ENCODE peak calls at places on chromosomes 1 and 21, in seven cellular contexts. P, N, Z, R, G, E and F are unnamed samples.

GRCh38 chr1:50603274-50604271 is 180.3 kb upstream of the DMRTA2 start:
- DNase-seq in P (no peak), N (peak; percentile 52), Z (no peak), R (no peak), G (no peak), E (peak; percentile 21), F (no peak)

GRCh38 chr1:28642056-28642846 is 616 bp downstream of the TAF12 start:
- DNase-seq in P (no peak), N (no peak), Z (peak; percentile 28), R (no peak), G (no peak), E (no peak), F (no peak)

GRCh38 chr1:173527151-173527826 is 50.2 kb downstream of the PRDX6 start:
- DNase-seq in P (no peak), N (no peak), Z (no peak), R (no peak), G (no peak), E (no peak), F (no peak)

GRCh38 chr1:104706631-104707147 is 957.0 kb downstream of the AMY1C start:
- DNase-seq in P (no peak), N (peak; percentile 33), Z (no peak), R (no peak), G (no peak), E (no peak), F (no peak)

GRCh38 chr1:226111865-226112395 is 49.4 kb downstream of the H3-3A start:
- DNase-seq in P (no peak), N (no peak), Z (no peak), R (no peak), G (no peak), E (no peak), F (no peak)

GRCh38 chr1:78370779-78371482 is 119.8 kb upstream of the PTGFR start:
- DNase-seq in P (no peak), N (no peak), Z (no peak), R (no peak), G (no peak), E (peak; percentile 64), F (no peak)

GRCh38 chr1:25477448-25478034 is 46.8 kb downstream of the MACO1 start:
- DNase-seq in P (no peak), N (no peak), Z (no peak), R (no peak), G (no peak), E (no peak), F (no peak)

GRCh38 chr1:166165661-166166399 is 971 bp downstream of the FAM78B start:
- DNase-seq in P (peak; percentile 24), N (no peak), Z (no peak), R (peak; percentile 58), G (no peak), E (no peak), F (no peak)

GRCh38 chr1:114116086-114116485 is 37.6 kb downstream of the SYT6 start:
- DNase-seq in P (no peak), N (no peak), Z (no peak), R (no peak), G (no peak), E (no peak), F (no peak)

GRCh38 chr1:67941155-67941554 is 107.9 kb upstream of the GNG12 start:
- DNase-seq in P (no peak), N (no peak), Z (no peak), R (no peak), G (no peak), E (no peak), F (no peak)

GRCh38 chr1:37858931-37859506 is 373 bp downstream of the MTF1 start:
- DNase-seq in P (no peak), N (peak; percentile 44), Z (no peak), R (no peak), G (no peak), E (no peak), F (no peak)

GRCh38 chr1:76640092-76640491 is 227.2 kb upstream of the ST6GALNAC5 start:
- DNase-seq in P (no peak), N (peak; percentile 3), Z (no peak), R (no peak), G (no peak), E (no peak), F (no peak)

GRCh38 chr21:42120056-42120903 is 49.2 kb downstream of the UMODL1 start:
- DNase-seq in P (no peak), N (peak; percentile 47), Z (no peak), R (no peak), G (no peak), E (no peak), F (no peak)

GRCh38 chr21:45409466-45410150 is 4.6 kb downstream of the COL18A1 start:
- DNase-seq in P (no peak), N (no peak), Z (peak; percentile 39), R (no peak), G (no peak), E (no peak), F (no peak)

GRCh38 chr1:201593200-201593828 is 54.4 kb downstream of the NAV1 start:
- DNase-seq in P (no peak), N (peak; percentile 67), Z (no peak), R (no peak), G (no peak), E (peak; percentile 99), F (no peak)

GRCh38 chr1:42723511-42723910 is 16.5 kb downstream of the CLDN19 start:
- DNase-seq in P (no peak), N (no peak), Z (no peak), R (no peak), G (no peak), E (no peak), F (no peak)

GRCh38 chr1:232084584-232085223 is 458.1 kb downstream of the DISC1 start:
- DNase-seq in P (no peak), N (peak; percentile 15), Z (no peak), R (no peak), G (no peak), E (no peak), F (no peak)

GRCh38 chr1:6998267-6998666 is 213.0 kb downstream of the CAMTA1 start:
- DNase-seq in P (no peak), N (no peak), Z (no peak), R (peak; percentile 29), G (no peak), E (no peak), F (no peak)

GRCh38 chr1:53652441-53653199 is 86.3 kb downstream of the GLIS1 start:
- DNase-seq in P (no peak), N (no peak), Z (no peak), R (no peak), G (no peak), E (no peak), F (no peak)

GRCh38 chr1:30751830-30752650 is 5.5 kb downstream of the LAPTM5 start:
- DNase-seq in P (no peak), N (no peak), Z (no peak), R (no peak), G (no peak), E (no peak), F (no peak)

GRCh38 chr1:1550591-1551432 is 10.4 kb upstream of the TMEM240 start:
- DNase-seq in P (no peak), N (no peak), Z (no peak), R (peak; percentile 62), G (no peak), E (no peak), F (no peak)

GRCh38 chr1:81459043-81459442 is 341.7 kb upstream of the ADGRL2 start:
- DNase-seq in P (no peak), N (no peak), Z (no peak), R (no peak), G (no peak), E (no peak), F (no peak)

GRCh38 chr1:40107290-40107959 is 10.4 kb upstream of the PPT1 start:
- DNase-seq in P (no peak), N (no peak), Z (no peak), R (no peak), G (no peak), E (no peak), F (no peak)

GRCh38 chr1:33396188-33397124 is 34.4 kb downstream of the PHC2 start:
- DNase-seq in P (no peak), N (peak; percentile 95), Z (no peak), R (no peak), G (no peak), E (no peak), F (no peak)

GRCh38 chr1:184854456-184855180 is 100.0 kb upstream of the EDEM3 start:
- DNase-seq in P (no peak), N (peak; percentile 77), Z (no peak), R (no peak), G (no peak), E (no peak), F (no peak)

GRCh38 chr1:180098242-180098995 is 56.2 kb upstream of the QSOX1 start:
- DNase-seq in P (no peak), N (peak; percentile 37), Z (no peak), R (no peak), G (no peak), E (peak; percentile 79), F (no peak)

GRCh38 chr1:45327644-45328515 is 1.2 kb downstream of the HPDL start:
- DNase-seq in P (no peak), N (peak; percentile 74), Z (no peak), R (no peak), G (no peak), E (no peak), F (no peak)

GRCh38 chr1:184164529-184164928 is 113.0 kb downstream of the TSEN15 start:
- DNase-seq in P (no peak), N (no peak), Z (no peak), R (no peak), G (no peak), E (no peak), F (no peak)

GRCh38 chr1:21524686-21525339 is 15.6 kb downstream of the ALPL start:
- DNase-seq in P (no peak), N (no peak), Z (peak; percentile 55), R (no peak), G (peak; percentile 47), E (no peak), F (no peak)

GRCh38 chr1:201751872-201752271 is 77.1 kb upstream of the IPO9 start:
- DNase-seq in P (no peak), N (no peak), Z (no peak), R (no peak), G (no peak), E (no peak), F (no peak)

GRCh38 chr1:202018476-202019234 is 8.3 kb downstream of the ELF3 start:
- DNase-seq in P (no peak), N (no peak), Z (no peak), R (no peak), G (no peak), E (no peak), F (no peak)

GRCh38 chr1:3391711-3392110 is 62.8 kb upstream of the ARHGEF16 start:
- DNase-seq in P (no peak), N (no peak), Z (no peak), R (no peak), G (no peak), E (no peak), F (no peak)

GRCh38 chr1:9235123-9235513 is 544 bp downstream of the H6PD start:
- DNase-seq in P (no peak), N (peak; percentile 59), Z (no peak), R (peak; percentile 69), G (no peak), E (no peak), F (no peak)

GRCh38 chr1:219963432-219963831 is 35.1 kb upstream of the SLC30A10 start:
- DNase-seq in P (no peak), N (no peak), Z (no peak), R (no peak), G (no peak), E (no peak), F (no peak)

GRCh38 chr1:27994060-27994459 is 34.3 kb downstream of the XKR8 start:
- DNase-seq in P (no peak), N (peak; percentile 12), Z (no peak), R (no peak), G (no peak), E (no peak), F (no peak)

GRCh38 chr1:94721240-94721639 is 98.9 kb upstream of the SLC44A3 start:
- DNase-seq in P (no peak), N (peak; percentile 96), Z (peak; percentile 53), R (no peak), G (no peak), E (no peak), F (no peak)

GRCh38 chr1:156963621-156964020 is 43.2 kb downstream of the LRRC71 start:
- DNase-seq in P (no peak), N (peak; percentile 51), Z (peak; percentile 26), R (no peak), G (no peak), E (no peak), F (peak; percentile 51)

GRCh38 chr1:244163861-244164562 is 112.9 kb downstream of the ZBTB18 start:
- DNase-seq in P (no peak), N (peak; percentile 17), Z (no peak), R (no peak), G (no peak), E (peak; percentile 85), F (no peak)